ENCODE peak calls at places on chromosomes 12 and 14, in seven cellular contexts. Y is cardiac fibroblast, V is H7, P is AG04449, L is GM12865, G is left lung, T is fibroblast of mammary gland. X is an unnamed sample.

GRCh38 chr12:57719777-57720605 is 18.6 kb downstream of the AGAP2 start:
- DNase-seq in Y (no peak), V (peak; percentile 29), P (no peak), L (no peak), G (no peak), T (no peak), X (no peak)

GRCh38 chr12:54890339-54890738 is 36.0 kb downstream of the MUCL1 start:
- DNase-seq in Y (no peak), V (no peak), P (no peak), L (no peak), G (no peak), T (no peak), X (peak; percentile 28)

GRCh38 chr14:37253905-37254304 is 56.2 kb downstream of the MIPOL1 start:
- DNase-seq in Y (peak; percentile 72), V (no peak), P (peak; percentile 9), L (no peak), G (no peak), T (peak; percentile 76), X (peak; percentile 63)

GRCh38 chr12:114685320-114685781 is 1.4 kb upstream of the TBX3 start:
- DNase-seq in Y (no peak), V (peak; percentile 56), P (no peak), L (no peak), G (no peak), T (no peak), X (no peak)

GRCh38 chr12:11944321-11944720 is 126.4 kb upstream of the BCL2L14 start:
- DNase-seq in Y (no peak), V (no peak), P (no peak), L (peak; percentile 23), G (no peak), T (no peak), X (no peak)

GRCh38 chr12:113860059-113860820 is 105.9 kb downstream of the RBM19 start:
- DNase-seq in Y (no peak), V (peak; percentile 82), P (no peak), L (no peak), G (no peak), T (no peak), X (no peak)

GRCh38 chr12:114696443-114697245 is 12.7 kb upstream of the TBX3 start:
- DNase-seq in Y (no peak), V (peak; percentile 47), P (no peak), L (no peak), G (no peak), T (no peak), X (no peak)

GRCh38 chr14:101819251-101819990 is 57.9 kb downstream of the PPP2R5C start:
- DNase-seq in Y (no peak), V (no peak), P (no peak), L (no peak), G (no peak), T (no peak), X (no peak)

GRCh38 chr14:49975799-49976198 is 82.9 kb downstream of the ARF6 start:
- DNase-seq in Y (no peak), V (no peak), P (no peak), L (no peak), G (no peak), T (no peak), X (no peak)

GRCh38 chr12:47634127-47634526 is 71.7 kb downstream of the RPAP3 start:
- DNase-seq in Y (no peak), V (no peak), P (no peak), L (no peak), G (no peak), T (no peak), X (no peak)

GRCh38 chr12:100717733-100718067 is 76.9 kb upstream of the ANO4 start:
- DNase-seq in Y (no peak), V (no peak), P (no peak), L (no peak), G (no peak), T (peak; percentile 18), X (peak; percentile 13)

GRCh38 chr12:19750116-19750644 is 310.9 kb downstream of the AEBP2 start:
- DNase-seq in Y (peak; percentile 74), V (no peak), P (no peak), L (no peak), G (no peak), T (no peak), X (no peak)

GRCh38 chr14:33475623-33476022 is 475.3 kb downstream of the EGLN3 start:
- DNase-seq in Y (peak; percentile 78), V (peak; percentile 62), P (no peak), L (peak; percentile 5), G (no peak), T (peak; percentile 17), X (peak; percentile 60)

GRCh38 chr14:105193916-105194782 is 13.0 kb upstream of the NUDT14 start:
- DNase-seq in Y (peak; percentile 45), V (no peak), P (no peak), L (no peak), G (no peak), T (no peak), X (peak; percentile 16)

GRCh38 chr12:124018526-124018925 is 45.5 kb downstream of the ZNF664 start:
- DNase-seq in Y (no peak), V (no peak), P (no peak), L (no peak), G (no peak), T (no peak), X (no peak)

GRCh38 chr12:46342562-46343033 is 30.0 kb downstream of the SLC38A2 start:
- DNase-seq in Y (peak; percentile 57), V (no peak), P (no peak), L (peak; percentile 32), G (no peak), T (peak; percentile 50), X (peak; percentile 81)

GRCh38 chr12:55969356-55969755 is 2.7 kb downstream of the CDK2 start:
- DNase-seq in Y (no peak), V (no peak), P (no peak), L (no peak), G (no peak), T (no peak), X (no peak)

GRCh38 chr14:22070119-22070982 is 396.7 kb upstream of the OR4E1 start:
- DNase-seq in Y (peak; percentile 13), V (peak; percentile 38), P (no peak), L (peak; percentile 35), G (peak; percentile 62), T (peak; percentile 8), X (peak; percentile 8)

GRCh38 chr12:69719336-69720316 is 19.0 kb upstream of the RAB3IP start:
- DNase-seq in Y (peak; percentile 19), V (no peak), P (no peak), L (no peak), G (no peak), T (no peak), X (peak; percentile 36)

GRCh38 chr12:75837700-75838099 is 193.9 kb downstream of the PHLDA1 start:
- DNase-seq in Y (no peak), V (no peak), P (no peak), L (no peak), G (no peak), T (no peak), X (no peak)

DNA sequence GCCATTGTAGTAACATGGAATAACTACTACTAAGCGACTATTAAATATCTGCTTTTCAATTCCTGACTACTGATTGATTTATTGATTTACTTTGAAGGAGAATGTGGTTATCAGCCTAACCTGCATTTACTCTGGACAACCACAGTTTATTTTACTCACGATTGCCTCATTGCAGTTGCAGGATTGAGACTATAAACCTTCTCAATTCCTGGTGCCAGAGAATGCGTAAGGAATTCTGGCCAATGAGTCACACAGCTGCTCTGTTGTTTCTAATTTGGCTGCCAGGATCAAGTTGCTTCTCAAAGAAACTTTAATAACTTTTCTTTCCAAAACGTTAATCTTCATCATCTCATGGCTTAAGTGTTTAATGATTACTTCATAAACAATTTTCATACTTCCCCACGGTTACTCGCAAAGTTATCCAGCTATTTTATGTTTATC is 13.1 kb upstream of the TMTC1 start:
- DNase-seq in Y (peak; percentile 91), V (no peak), P (peak; percentile 33), L (no peak), G (no peak), T (peak; percentile 94), X (peak; percentile 83)
- H3K4me3 ChIP-seq in Y (no peak overlapping the region), V (no peak overlapping the region), P (no peak overlapping the region), L (no peak overlapping the region), G (no peak overlapping the region), T (no peak overlapping the region), X (no peak overlapping the region)

DNA sequence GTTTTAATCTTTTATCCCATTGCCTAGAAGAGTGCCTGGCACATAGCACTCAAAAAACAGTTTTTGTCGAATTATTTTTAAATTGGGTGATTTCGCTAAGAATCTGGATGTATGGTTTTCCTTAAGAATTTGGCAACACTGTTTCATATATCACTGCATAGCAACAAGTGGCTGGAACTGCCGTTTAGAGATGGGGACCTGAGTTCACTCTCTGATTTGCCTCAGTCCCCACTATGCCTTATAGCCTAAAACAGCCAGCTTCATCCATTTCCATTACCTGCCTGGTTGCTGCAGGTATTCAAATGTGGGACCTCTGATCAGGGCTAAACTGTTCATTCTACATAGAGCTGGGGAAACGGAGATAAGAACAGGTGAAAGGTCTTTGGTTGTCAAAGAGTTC is 1.8 kb downstream of the HEBP1 start:
- DNase-seq in Y (no peak), V (no peak), P (no peak), L (no peak), G (no peak), T (no peak), X (no peak)
- H3K4me3 ChIP-seq in Y (no peak overlapping the region), V (no peak overlapping the region), P (no peak overlapping the region), L (no peak overlapping the region), G (no peak overlapping the region), T (no peak overlapping the region), X (no peak overlapping the region)

GRCh38 chr12:116406529-116406928 is 129.0 kb upstream of the MED13L start:
- DNase-seq in Y (peak; percentile 88), V (peak; percentile 58), P (peak; percentile 52), L (peak; percentile 38), G (peak; percentile 78), T (peak; percentile 96), X (peak; percentile 93)
- H3K4me3 ChIP-seq in Y (no peak overlapping the region), V (no peak overlapping the region), P (no peak overlapping the region), L (no peak overlapping the region), G (no peak overlapping the region), T (no peak overlapping the region), X (no peak overlapping the region)

DNA sequence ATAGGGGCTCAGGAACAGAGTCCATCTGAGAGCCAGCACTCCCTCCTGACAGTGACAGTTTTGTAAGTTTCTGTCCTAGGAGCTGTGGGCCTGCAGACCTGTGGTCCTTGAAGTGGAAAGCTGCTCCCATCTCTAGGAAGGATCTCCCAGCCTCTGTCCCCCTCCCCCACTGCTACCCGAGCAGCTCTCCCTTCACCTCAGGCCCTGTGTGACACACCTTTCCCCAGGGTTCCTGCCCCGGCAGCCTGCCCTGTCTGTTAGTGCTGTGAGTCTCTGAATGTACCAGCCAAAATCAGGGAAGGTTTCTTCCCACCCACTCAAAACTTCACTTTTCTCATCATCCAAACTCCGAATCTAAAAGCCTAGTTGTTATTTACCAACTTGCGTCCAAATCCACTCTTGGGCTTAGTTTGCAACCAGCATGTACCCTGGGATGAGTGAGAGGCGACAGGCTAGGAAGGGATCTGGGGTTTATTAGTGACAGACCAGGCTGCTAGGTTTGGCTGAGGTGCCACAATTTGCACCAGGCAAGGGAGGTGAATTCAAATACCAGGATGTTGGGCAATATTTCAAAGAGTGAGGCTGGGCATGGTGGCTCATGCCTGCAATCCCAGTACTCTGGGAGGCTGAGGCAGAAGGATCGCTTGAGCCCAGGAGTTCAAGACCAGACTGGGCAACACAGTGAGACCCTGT is 39.9 kb downstream of the NINJ2 start:
- DNase-seq in Y (no peak), V (no peak), P (no peak), L (no peak), G (no peak), T (no peak), X (peak; percentile 30)
- H3K4me3 ChIP-seq in Y (no peak overlapping the region), V (no peak overlapping the region), P (no peak overlapping the region), L (no peak overlapping the region), G (no peak overlapping the region), T (no peak overlapping the region), X (no peak overlapping the region)

GRCh38 chr12:41967668-41968649 is 176.7 kb downstream of the GXYLT1 start:
- DNase-seq in Y (no peak), V (peak; percentile 73), P (no peak), L (no peak), G (no peak), T (no peak), X (peak; percentile 8)
- H3K4me3 ChIP-seq in Y (no peak overlapping the region), V (no peak overlapping the region), P (no peak overlapping the region), L (no peak overlapping the region), G (no peak overlapping the region), T (no peak overlapping the region), X (no peak overlapping the region)